ENCODE peak calls at places on chromosomes 7 and 10, in seven cellular contexts. J is HCT116, Q is GM23338, E is prostate gland, L is endothelial cell of umbilical vein, T is sigmoid colon, U is SK-N-SH. I is an unnamed sample. For H3K4me1, the result is how much of the 10 kb centered on the place peaks cover.

GRCh38 chr7:1592299-1592842 is 22.5 kb upstream of the PSMG3 start:
- DNase-seq in J (no peak), Q (no peak), E (no peak), L (no peak), T (no peak), U (peak), I (no peak)

GRCh38 chr10:6361869-6362268 is 159.1 kb downstream of the PFKFB3 start:
- DNase-seq in J (no peak), Q (no peak), E (no peak), L (no peak), T (no peak), U (no peak), I (no peak)

GRCh38 chr10:76984559-76985443 is 652.8 kb downstream of the KCNMA1 start:
- DNase-seq in J (peak), Q (peak), E (peak), L (peak), T (peak), U (peak), I (peak)

GRCh38 chr10:132186488-132187413 is at the start of gene DPYSL4:
- DNase-seq in J (no peak), Q (peak), E (no peak), L (peak), T (no peak), U (peak), I (no peak)

GRCh38 chr7:153886506-153887391 is 165.4 kb upstream of the DPP6 start:
- DNase-seq in J (no peak), Q (no peak), E (no peak), L (no peak), T (peak), U (peak), I (no peak)

GRCh38 chr7:109967401-109967800 is 1123.5 kb upstream of the LRRN3 start:
- DNase-seq in J (no peak), Q (no peak), E (no peak), L (no peak), T (no peak), U (no peak), I (no peak)

GRCh38 chr10:86666538-86666937 is 1.8 kb upstream of the LDB3 start:
- DNase-seq in J (no peak), Q (no peak), E (no peak), L (no peak), T (no peak), U (no peak), I (no peak)

GRCh38 chr10:101238732-101239105 is 9.5 kb upstream of the LBX1 start:
- DNase-seq in J (peak), Q (peak), E (no peak), L (no peak), T (no peak), U (no peak), I (no peak)

GRCh38 chr7:5424689-5425506 is 1.3 kb upstream of the TNRC18 start:
- DNase-seq in J (no peak), Q (peak), E (peak), L (peak), T (peak), U (no peak), I (peak)

GRCh38 chr10:81068446-81068845 is 530.7 kb downstream of the SH2D4B start:
- DNase-seq in J (no peak), Q (no peak), E (no peak), L (no peak), T (no peak), U (no peak), I (no peak)

GRCh38 chr10:25778646-25779045 is 155.4 kb upstream of the MYO3A start:
- DNase-seq in J (no peak), Q (no peak), E (no peak), L (no peak), T (no peak), U (no peak), I (no peak)

GRCh38 chr7:52705768-52706167 is 329.7 kb upstream of the POM121L12 start:
- DNase-seq in J (no peak), Q (no peak), E (no peak), L (no peak), T (no peak), U (no peak), I (no peak)

GRCh38 chr7:53002389-53002788 is 33.0 kb upstream of the POM121L12 start:
- DNase-seq in J (no peak), Q (no peak), E (no peak), L (no peak), T (no peak), U (no peak), I (no peak)

GRCh38 chr10:61110188-61110844 is 166.3 kb upstream of the RHOBTB1 start:
- DNase-seq in J (no peak), Q (no peak), E (no peak), L (no peak), T (no peak), U (no peak), I (no peak)

GRCh38 chr10:133388265-133388972 is 5.5 kb upstream of the MTG1 start:
- DNase-seq in J (no peak), Q (no peak), E (no peak), L (no peak), T (peak), U (no peak), I (no peak)

GRCh38 chr10:78065616-78066410 is 32.1 kb downstream of the RPS24 start:
- DNase-seq in J (no peak), Q (no peak), E (no peak), L (no peak), T (no peak), U (no peak), I (peak)

GRCh38 chr10:29169021-29169420 is 119.8 kb upstream of the LYZL1 start:
- DNase-seq in J (no peak), Q (no peak), E (no peak), L (no peak), T (no peak), U (no peak), I (no peak)

GRCh38 chr7:6647541-6647940 is 10.4 kb downstream of the ZNF316 start:
- DNase-seq in J (no peak), Q (no peak), E (no peak), L (no peak), T (no peak), U (no peak), I (no peak)

GRCh38 chr7:100247152-100247757 is 27.5 kb downstream of the PVRIG start:
- DNase-seq in J (peak), Q (peak), E (peak), L (peak), T (no peak), U (peak), I (no peak)

GRCh38 chr10:43931308-43931930 is 282.7 kb upstream of the ZNF32 start:
- DNase-seq in J (no peak), Q (no peak), E (no peak), L (no peak), T (no peak), U (no peak), I (no peak)

GRCh38 chr7:55877308-55877707 is 9.9 kb upstream of the ZNF713 start:
- DNase-seq in J (no peak), Q (no peak), E (no peak), L (no peak), T (no peak), U (no peak), I (no peak)

GRCh38 chr7:34080513-34080912 is 175.2 kb downstream of the BMPER start:
- DNase-seq in J (no peak), Q (no peak), E (no peak), L (no peak), T (no peak), U (no peak), I (no peak)

GRCh38 chr10:30158325-30158960 is 99.1 kb upstream of the JCAD start:
- DNase-seq in J (no peak), Q (no peak), E (no peak), L (no peak), T (no peak), U (no peak), I (no peak)

GRCh38 chr10:58028597-58029366 is 238.9 kb downstream of the IPMK start:
- DNase-seq in J (no peak), Q (no peak), E (no peak), L (no peak), T (no peak), U (no peak), I (no peak)

GRCh38 chr10:124538669-124539068 is 77.0 kb downstream of the LHPP start:
- DNase-seq in J (no peak), Q (no peak), E (no peak), L (no peak), T (no peak), U (no peak), I (no peak)
- H3K4me3 ChIP-seq in J (no peak), Q (no peak), E (no peak), L (no peak), T (no peak), U (no peak), I (no peak)

GRCh38 chr7:21361413-21362130 is 66.3 kb upstream of the SP4 start:
- DNase-seq in J (no peak), Q (no peak), E (no peak), L (no peak), T (no peak), U (no peak), I (no peak)
- H3K4me1 ChIP-seq in J (under half), Q (under half), E (under half), L (under half), T (under half), U (under half), I (under half)

DNA sequence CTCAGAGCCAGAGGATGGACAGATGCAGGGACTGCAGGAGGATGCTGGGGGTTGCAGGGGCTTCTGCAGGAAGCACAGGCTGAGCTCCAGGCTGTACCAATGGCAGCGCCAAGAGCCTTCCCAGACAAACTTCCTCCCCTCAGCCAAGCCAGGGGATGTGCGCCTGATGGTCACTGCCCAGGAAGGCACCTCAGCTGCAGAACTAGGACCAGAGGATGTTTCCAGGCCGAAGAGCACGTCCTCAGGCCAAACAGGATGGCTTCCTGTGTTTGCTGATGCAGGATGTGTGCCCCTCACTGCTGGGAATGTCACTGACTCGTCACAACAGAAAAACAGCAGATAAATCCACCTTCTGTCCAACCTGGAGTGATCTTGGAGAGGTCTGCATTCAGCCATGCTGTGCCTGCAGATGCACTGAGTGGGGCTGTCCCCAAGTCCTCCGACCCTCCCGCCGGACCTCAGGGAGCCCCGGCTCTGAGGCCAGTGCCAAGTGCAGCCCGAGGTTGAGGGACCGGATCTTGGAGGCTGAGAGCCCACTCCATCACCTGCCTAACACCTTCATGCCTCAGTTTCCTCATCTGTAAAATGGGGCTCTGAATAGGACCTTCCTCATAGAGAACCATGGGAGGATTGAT is 152.5 kb upstream of the CHST15 start:
- DNase-seq in J (no peak), Q (no peak), E (no peak), L (no peak), T (peak), U (peak), I (peak)
- TF ChIP-seq POLR2AphosphoS5 in J (no peak), Q (no peak), E (no peak), L (no peak), T (no peak), U (no peak), I (no peak)

GRCh38 chr7:18495412-18496335 is at the start of gene HDAC9:
- DNase-seq in J (no peak), Q (peak), E (no peak), L (peak), T (no peak), U (peak), I (peak)
- H3K4me3 ChIP-seq in J (no peak), Q (peak), E (peak), L (no peak), T (peak), U (peak), I (peak)

GRCh38 chr7:110557-111232 is 81.7 kb upstream of the FAM20C start:
- DNase-seq in J (no peak), Q (no peak), E (no peak), L (no peak), T (no peak), U (no peak), I (no peak)
- H3K4me1 ChIP-seq in J (under half), Q (under half), E (under half), L (under half), T (under half), U (under half), I (under half)

I was measured in transverse colon.